ENCODE peak calls at places on chromosomes 7 and 10, in eight cellular contexts. P is AG10803; M is right atrium auricular region; E is effector CD4-positive, alpha-beta T cell; H is T-helper 1 cell; S is H54; B is tibial nerve; V is right lobe of liver. G is an unnamed sample.

GRCh38 chr7:105916603-105917002 is 40.2 kb upstream of the ATXN7L1 start:
- DNase-seq in M (no peak), B (no peak), S (no peak), E (no peak), H (no peak), P (peak), V (no peak), G (no peak)

GRCh38 chr10:30455816-30456215 is 21.8 kb downstream of the MAP3K8 start:
- DNase-seq in M (no peak), V (no peak), B (no peak), S (no peak), E (peak), H (no peak), P (no peak), G (no peak)

GRCh38 chr7:133117432-133117831 is 35.5 kb upstream of the CHCHD3 start:
- DNase-seq in P (no peak), E (no peak), V (no peak), M (no peak), S (no peak), H (no peak), B (no peak), G (no peak)

GRCh38 chr7:100589341-100589935 is 3.3 kb downstream of the FBXO24 start:
- DNase-seq in P (no peak), E (no peak), M (no peak), V (no peak), H (no peak), S (no peak), B (no peak), G (no peak)

GRCh38 chr7:23115991-23116390 is 10.4 kb downstream of the KLHL7 start:
- DNase-seq in P (peak), V (no peak), B (no peak), S (no peak), H (no peak), M (no peak), E (no peak), G (no peak)

GRCh38 chr7:98467570-98468312 is 66.9 kb upstream of the BAIAP2L1 start:
- DNase-seq in M (no peak), S (no peak), V (no peak), H (no peak), P (no peak), E (no peak), B (no peak), G (no peak)

GRCh38 chr10:20289055-20289454 is 472.8 kb downstream of the PLXDC2 start:
- DNase-seq in S (no peak), E (no peak), V (no peak), M (no peak), B (no peak), H (no peak), P (no peak), G (no peak)

GRCh38 chr7:41624818-41625217 is 78.1 kb downstream of the INHBA start:
- DNase-seq in V (no peak), P (peak), B (no peak), H (no peak), S (no peak), M (no peak), E (no peak), G (no peak)

GRCh38 chr10:110067960-110068770 is 60.4 kb downstream of the ADD3 start:
- DNase-seq in H (no peak), B (no peak), P (peak), E (no peak), V (no peak), S (no peak), M (no peak), G (no peak)

GRCh38 chr10:22554481-22555182 is 159.7 kb downstream of the PIP4K2A start:
- DNase-seq in P (peak), M (peak), H (no peak), V (peak), B (peak), E (no peak), S (no peak), G (no peak)

GRCh38 chr10:75303045-75303777 is 67.5 kb upstream of the COMTD1 start:
- DNase-seq in H (no peak), M (no peak), P (no peak), S (no peak), E (no peak), B (no peak), V (no peak), G (no peak)

GRCh38 chr10:47383254-47384147 is 592 bp downstream of the ZNF488 start:
- DNase-seq in P (no peak), M (no peak), H (no peak), E (no peak), B (no peak), S (no peak), V (no peak), G (no peak)

GRCh38 chr7:134847834-134848233 is 68.4 kb downstream of the CALD1 start:
- DNase-seq in V (no peak), M (no peak), H (no peak), E (no peak), P (no peak), S (no peak), B (no peak), G (no peak)

GRCh38 chr7:141012696-141013344 is 1.9 kb downstream of the MRPS33 start:
- DNase-seq in V (no peak), B (no peak), P (no peak), S (peak), H (no peak), E (no peak), M (no peak), G (peak)

GRCh38 chr10:70558871-70559810 is 43.4 kb downstream of the PRF1 start:
- DNase-seq in E (peak), B (no peak), S (peak), P (peak), M (peak), V (no peak), H (no peak), G (peak)

GRCh38 chr10:22765660-22766547 is 51.5 kb upstream of the PIP4K2A start:
- DNase-seq in V (no peak), E (no peak), S (no peak), P (no peak), B (no peak), H (no peak), M (no peak), G (no peak)

GRCh38 chr10:48364659-48365405 is 58.4 kb downstream of the MAPK8 start:
- DNase-seq in S (no peak), V (no peak), B (no peak), P (peak), M (no peak), H (no peak), E (no peak), G (peak)

GRCh38 chr10:88791924-88792323 is 10.6 kb upstream of the LIPM start:
- DNase-seq in S (peak), V (no peak), P (peak), H (no peak), M (no peak), E (no peak), B (no peak), G (peak)